ENCODE peak calls at places on chromosomes 4 and X, in six cellular contexts. P is H1, E is HepG2, F is HCT116, Q is K562, H is SK-N-SH. X is an unnamed sample.
A peak's percentile ranks its signal among the peaks of the same experiment; 100 is the strongest.

GRCh38 chr4:152258391-152258790 is 277.5 kb downstream of the FBXW7 start:
- DNase-seq in P (no peak), E (no peak), F (no peak), Q (no peak), H (no peak), X (no peak)

GRCh38 chrX:128438082-128438481 is 385.9 kb upstream of the ACTRT1 start:
- DNase-seq in P (no peak), E (no peak), F (no peak), Q (no peak), H (no peak), X (no peak)

GRCh38 chrX:17065100-17065499 is 118.6 kb downstream of the REPS2 start:
- DNase-seq in P (no peak), E (no peak), F (no peak), Q (no peak), H (no peak), X (no peak)

GRCh38 chrX:20211261-20211786 is 55.4 kb downstream of the RPS6KA3 start:
- DNase-seq in P (no peak), E (peak; percentile 73), F (no peak), Q (no peak), H (no peak), X (no peak)

GRCh38 chr4:153748378-153748777 is 11.4 kb downstream of the RNF175 start:
- DNase-seq in P (no peak), E (no peak), F (no peak), Q (no peak), H (peak; percentile 48), X (no peak)

GRCh38 chr4:30835044-30835443 is 114.9 kb downstream of the PCDH7 start:
- DNase-seq in P (no peak), E (no peak), F (no peak), Q (no peak), H (no peak), X (no peak)

GRCh38 chrX:43349363-43349762 is 306.7 kb upstream of the MAOA start:
- DNase-seq in P (peak; percentile 55), E (peak; percentile 44), F (peak; percentile 28), Q (peak; percentile 20), H (peak; percentile 25), X (peak; percentile 46)

GRCh38 chr4:91113130-91113706 is 986.0 kb downstream of the CCSER1 start:
- DNase-seq in P (no peak), E (peak; percentile 7), F (peak; percentile 28), Q (no peak), H (peak; percentile 28), X (peak; percentile 35)

GRCh38 chrX:9278475-9279270 is 186.2 kb upstream of the TBL1X start:
- DNase-seq in P (no peak), E (no peak), F (no peak), Q (no peak), H (no peak), X (no peak)

GRCh38 chrX:11664211-11664888 is 1.4 kb downstream of the ARHGAP6 start:
- DNase-seq in P (peak; percentile 42), E (no peak), F (no peak), Q (no peak), H (peak; percentile 25), X (no peak)

GRCh38 chr4:153643406-153644016 is 40.6 kb upstream of the TLR2 start:
- DNase-seq in P (no peak), E (peak; percentile 66), F (peak; percentile 46), Q (peak; percentile 54), H (peak; percentile 69), X (no peak)

GRCh38 chr4:153987291-153987690 is 198.4 kb upstream of the SFRP2 start:
- DNase-seq in P (no peak), E (no peak), F (no peak), Q (no peak), H (no peak), X (peak; percentile 20)

GRCh38 chr4:142817442-142817841 is 28.7 kb downstream of the INPP4B start:
- DNase-seq in P (no peak), E (no peak), F (peak; percentile 88), Q (no peak), H (no peak), X (no peak)

GRCh38 chrX:123274796-123275195 is 90.7 kb downstream of the GRIA3 start:
- DNase-seq in P (no peak), E (no peak), F (no peak), Q (no peak), H (no peak), X (no peak)

GRCh38 chr4:159655547-159655946 is 552.7 kb downstream of the RAPGEF2 start:
- DNase-seq in P (no peak), E (no peak), F (peak; percentile 16), Q (no peak), H (no peak), X (no peak)

GRCh38 chr4:185396724-185397402 is at the start of gene ANKRD37:
- DNase-seq in P (peak; percentile 92), E (peak; percentile 68), F (no peak), Q (peak; percentile 43), H (peak; percentile 43), X (no peak)

GRCh38 chrX:77160301-77160700 is 286.9 kb upstream of the FGF16 start:
- DNase-seq in P (peak; percentile 74), E (no peak), F (no peak), Q (no peak), H (no peak), X (peak; percentile 35)

GRCh38 chr4:135144498-135144897 is 942.9 kb upstream of the PABPC4L start:
- DNase-seq in P (no peak), E (no peak), F (no peak), Q (no peak), H (no peak), X (no peak)

GRCh38 chr4:35124116-35124515 is 1120.2 kb downstream of the ARAP2 start:
- DNase-seq in P (no peak), E (no peak), F (no peak), Q (no peak), H (no peak), X (no peak)

GRCh38 chrX:139739138-139739537 is 31.2 kb upstream of the MCF2 start:
- DNase-seq in P (no peak), E (no peak), F (no peak), Q (no peak), H (no peak), X (no peak)

GRCh38 chrX:15524417-15524816 is 23.8 kb downstream of the BMX start:
- DNase-seq in P (no peak), E (no peak), F (no peak), Q (no peak), H (no peak), X (no peak)

GRCh38 chrX:49988128-49988527 is 65.7 kb downstream of the CLCN5 start:
- DNase-seq in P (no peak), E (no peak), F (no peak), Q (no peak), H (no peak), X (no peak)

GRCh38 chrX:102714994-102715393 is 2.7 kb downstream of the GPRASP2 start:
- DNase-seq in P (peak; percentile 54), E (no peak), F (no peak), Q (no peak), H (peak; percentile 9), X (no peak)

GRCh38 chrX:39907964-39908616 is 189.7 kb downstream of the BCOR start:
- DNase-seq in P (no peak), E (peak; percentile 61), F (peak; percentile 53), Q (no peak), H (peak; percentile 30), X (peak; percentile 40)

GRCh38 chrX:40434947-40435346 is 145.8 kb upstream of the ATP6AP2 start:
- DNase-seq in P (peak; percentile 44), E (no peak), F (no peak), Q (peak; percentile 62), H (peak; percentile 51), X (peak; percentile 72)

GRCh38 chr4:146585761-146586333 is 52.8 kb upstream of the POU4F2 start:
- DNase-seq in P (no peak), E (no peak), F (no peak), Q (no peak), H (no peak), X (no peak)

GRCh38 chrX:100085851-100086250 is 324.2 kb downstream of the PCDH19 start:
- DNase-seq in P (no peak), E (no peak), F (no peak), Q (no peak), H (no peak), X (no peak)

GRCh38 chr4:84578540-84579409 is 4.2 kb upstream of the CDS1 start:
- DNase-seq in P (no peak), E (peak; percentile 39), F (peak; percentile 51), Q (no peak), H (peak; percentile 17), X (no peak)

GRCh38 chrX:144732588-144732987 is 514.7 kb upstream of the SPANXN1 start:
- DNase-seq in P (no peak), E (no peak), F (no peak), Q (no peak), H (no peak), X (no peak)

GRCh38 chr4:168630445-168631187 is 133.8 kb downstream of the PALLD start:
- DNase-seq in P (no peak), E (no peak), F (no peak), Q (no peak), H (peak; percentile 33), X (no peak)

GRCh38 chr4:81600511-81601269 is 129.0 kb upstream of the RASGEF1B start:
- DNase-seq in P (no peak), E (no peak), F (no peak), Q (no peak), H (no peak), X (no peak)

GRCh38 chrX:31845003-31845402 is 773.2 kb upstream of the FTHL17 start:
- DNase-seq in P (no peak), E (no peak), F (no peak), Q (no peak), H (no peak), X (no peak)
- TF ChIP-seq YY1 in P (no peak), E (no peak), F (no peak), Q (no peak), H (no peak), X (no peak)

GRCh38 chr4:104302731-104303130 is 192.0 kb downstream of the CXXC4 start:
- DNase-seq in P (no peak), E (no peak), F (no peak), Q (no peak), H (no peak), X (no peak)
- TF ChIP-seq YY1 in P (no peak), E (no peak), F (no peak), Q (no peak), H (no peak), X (no peak)

DNA sequence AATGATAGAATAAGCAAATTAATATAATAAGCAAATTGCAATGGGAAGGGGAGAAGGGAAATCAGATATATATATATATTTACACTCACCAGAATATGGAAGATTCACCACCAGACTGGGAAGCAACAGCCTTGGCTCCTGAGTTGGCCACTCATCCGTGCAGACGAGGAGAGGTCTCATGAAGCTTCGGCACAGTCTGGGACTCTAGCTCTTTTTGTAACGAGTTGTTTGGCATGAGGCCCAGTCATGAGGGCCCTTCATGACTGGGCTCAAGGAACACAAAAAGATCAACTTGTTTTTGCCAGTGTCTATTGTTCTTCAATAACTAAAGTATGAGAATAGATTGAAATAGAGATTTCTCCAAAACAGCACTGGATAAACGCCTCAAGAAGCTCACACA is 176.4 kb downstream of the ADGRA3 start:
- DNase-seq in P (no peak), E (no peak), F (no peak), Q (no peak), H (no peak), X (no peak)
- TF ChIP-seq YY1 in P (no peak), E (no peak), F (no peak), Q (no peak), H (no peak), X (no peak)

DNA sequence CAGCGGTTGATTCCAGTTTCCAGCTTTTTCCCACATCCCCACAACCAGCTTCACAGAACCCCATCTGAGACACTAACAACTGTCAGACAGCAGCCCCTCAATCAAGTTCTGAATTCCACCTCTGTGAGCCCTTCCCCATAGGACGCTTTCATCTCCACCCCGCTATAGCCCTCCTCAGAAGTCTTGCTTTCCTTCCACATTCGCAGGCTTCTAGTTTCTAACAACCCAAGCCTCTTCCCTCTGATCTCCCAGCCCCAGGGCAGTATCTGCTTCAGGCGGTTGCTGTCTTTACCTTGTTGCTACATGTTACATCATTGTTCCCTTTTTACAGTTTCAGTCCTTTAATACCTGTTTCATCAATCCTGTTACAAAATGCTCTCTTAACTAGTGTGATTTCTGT is 164.9 kb upstream of the SLIT2 start:
- DNase-seq in P (no peak), E (no peak), F (no peak), Q (no peak), H (no peak), X (no peak)
- TF ChIP-seq YY1 in P (no peak), E (no peak), F (no peak), Q (no peak), H (no peak), X (no peak)